ENCODE peak calls at places on chromosomes 12 and 14, in four cellular contexts. One of them, this sample, is unnamed. For H3K4me1, the result is how much of the 10 kb centered on the place peaks cover.

GRCh38 chr12:45553204-45553603 is 176.3 kb upstream of the ARID2 start:
- DNase-seq in pancreas: no peak
- DNase-seq in Peyer's patch: no peak
- DNase-seq in body of pancreas: no peak
- DNase-seq in this sample: no peak

GRCh38 chr12:102438047-102438822 is 42.1 kb downstream of the IGF1 start:
- DNase-seq in body of pancreas: no peak
- DNase-seq in pancreas: no peak
- DNase-seq in Peyer's patch: no peak
- DNase-seq in this sample: no peak

GRCh38 chr14:74476107-74476506 is 17.0 kb downstream of the NPC2 start:
- DNase-seq in pancreas: no peak
- DNase-seq in Peyer's patch: no peak
- DNase-seq in body of pancreas: peak
- DNase-seq in this sample: no peak

GRCh38 chr14:74566174-74567125 is 45.6 kb downstream of the LTBP2 start:
- DNase-seq in Peyer's patch: no peak
- DNase-seq in body of pancreas: no peak
- DNase-seq in pancreas: no peak
- DNase-seq in this sample: no peak

GRCh38 chr14:73686901-73687300 is 27.3 kb downstream of the PNMA1 start:
- DNase-seq in Peyer's patch: no peak
- DNase-seq in body of pancreas: no peak
- DNase-seq in pancreas: no peak
- DNase-seq in this sample: no peak

GRCh38 chr14:96876747-96877146 is 79.6 kb downstream of the VRK1 start:
- DNase-seq in body of pancreas: no peak
- DNase-seq in Peyer's patch: no peak
- DNase-seq in pancreas: no peak
- DNase-seq in this sample: no peak

GRCh38 chr12:90808568-90808967 is 146.4 kb downstream of the CCER1 start:
- DNase-seq in body of pancreas: no peak
- DNase-seq in Peyer's patch: no peak
- DNase-seq in pancreas: no peak
- DNase-seq in this sample: no peak

GRCh38 chr14:64765740-64766302 is 61.6 kb downstream of the PLEKHG3 start:
- DNase-seq in body of pancreas: no peak
- DNase-seq in Peyer's patch: no peak
- DNase-seq in pancreas: no peak
- DNase-seq in this sample: no peak

GRCh38 chr12:6373022-6373787 is 2.2 kb downstream of the SCNN1A start:
- DNase-seq in body of pancreas: no peak
- DNase-seq in pancreas: no peak
- DNase-seq in Peyer's patch: no peak
- DNase-seq in this sample: no peak

GRCh38 chr12:132551271-132552120 is 58.9 kb downstream of the LRCOL1 start:
- DNase-seq in Peyer's patch: no peak
- DNase-seq in body of pancreas: no peak
- DNase-seq in pancreas: no peak
- DNase-seq in this sample: no peak

GRCh38 chr14:94717808-94718207 is 52.1 kb downstream of the GSC start:
- DNase-seq in Peyer's patch: no peak
- DNase-seq in pancreas: no peak
- DNase-seq in body of pancreas: no peak
- DNase-seq in this sample: no peak

GRCh38 chr12:71626768-71627167 is 36.9 kb downstream of the ZFC3H1 start:
- DNase-seq in Peyer's patch: no peak
- DNase-seq in body of pancreas: no peak
- DNase-seq in pancreas: no peak
- DNase-seq in this sample: no peak

GRCh38 chr14:75979071-75979571 is 2.7 kb downstream of the TGFB3 start:
- DNase-seq in pancreas: peak
- DNase-seq in body of pancreas: peak
- DNase-seq in Peyer's patch: no peak
- DNase-seq in this sample: peak

GRCh38 chr12:27177716-27178115 is 66.4 kb upstream of the STK38L start:
- DNase-seq in pancreas: no peak
- DNase-seq in Peyer's patch: no peak
- DNase-seq in body of pancreas: no peak
- DNase-seq in this sample: no peak

GRCh38 chr12:57213068-57213715 is 3.4 kb upstream of the NXPH4 start:
- DNase-seq in Peyer's patch: peak
- DNase-seq in pancreas: peak
- DNase-seq in body of pancreas: peak
- DNase-seq in this sample: peak

GRCh38 chr14:104355949-104356737 is 217.8 kb downstream of the KIF26A start:
- DNase-seq in Peyer's patch: no peak
- DNase-seq in body of pancreas: no peak
- DNase-seq in pancreas: peak
- DNase-seq in this sample: no peak

GRCh38 chr14:92495041-92495440 is 18.5 kb upstream of the RIN3 start:
- DNase-seq in body of pancreas: peak
- DNase-seq in pancreas: no peak
- DNase-seq in Peyer's patch: no peak
- DNase-seq in this sample: peak

GRCh38 chr12:3336606-3337311 is 154.2 kb upstream of the PRMT8 start:
- DNase-seq in pancreas: no peak
- DNase-seq in body of pancreas: peak
- DNase-seq in Peyer's patch: no peak
- DNase-seq in this sample: no peak

GRCh38 chr14:37870947-37871346 is 275.5 kb downstream of the TTC6 start:
- DNase-seq in Peyer's patch: no peak
- DNase-seq in pancreas: no peak
- DNase-seq in body of pancreas: no peak
- DNase-seq in this sample: no peak

GRCh38 chr12:2637371-2637770 is 157.4 kb upstream of the FKBP4 start:
- DNase-seq in pancreas: no peak
- DNase-seq in body of pancreas: no peak
- DNase-seq in Peyer's patch: no peak
- DNase-seq in this sample: no peak

GRCh38 chr14:105500036-105500725 is 9.1 kb downstream of the TEDC1 start:
- DNase-seq in pancreas: peak
- DNase-seq in body of pancreas: no peak
- DNase-seq in Peyer's patch: no peak
- DNase-seq in this sample: no peak

GRCh38 chr14:95300697-95301526 is 18.8 kb downstream of the CLMN start:
- DNase-seq in pancreas: no peak
- DNase-seq in body of pancreas: no peak
- DNase-seq in Peyer's patch: no peak
- DNase-seq in this sample: no peak

GRCh38 chr12:75550906-75551305 is 39.5 kb upstream of the KRR1 start:
- DNase-seq in body of pancreas: no peak
- DNase-seq in Peyer's patch: no peak
- DNase-seq in pancreas: no peak
- DNase-seq in this sample: no peak

GRCh38 chr14:91830777-91831176 is 36.6 kb downstream of the TC2N start:
- DNase-seq in Peyer's patch: no peak
- DNase-seq in pancreas: no peak
- DNase-seq in body of pancreas: peak
- DNase-seq in this sample: peak

GRCh38 chr14:61385002-61385685 is 63.8 kb downstream of the PRKCH start:
- DNase-seq in Peyer's patch: peak
- DNase-seq in body of pancreas: no peak
- DNase-seq in pancreas: no peak
- DNase-seq in this sample: no peak

GRCh38 chr12:108193922-108194321 is 64.8 kb downstream of the WSCD2 start:
- DNase-seq in pancreas: no peak
- DNase-seq in body of pancreas: peak
- DNase-seq in Peyer's patch: no peak
- DNase-seq in this sample: peak

GRCh38 chr12:47576256-47576655 is 129.6 kb downstream of the RPAP3 start:
- DNase-seq in pancreas: no peak
- DNase-seq in Peyer's patch: no peak
- DNase-seq in body of pancreas: no peak
- DNase-seq in this sample: no peak

GRCh38 chr14:104440297-104440956 is 139.1 kb upstream of the C14orf180 start:
- DNase-seq in pancreas: no peak
- DNase-seq in body of pancreas: no peak
- DNase-seq in Peyer's patch: no peak
- DNase-seq in this sample: no peak

GRCh38 chr14:71001742-71002141 is 94.5 kb downstream of the PCNX1 start:
- DNase-seq in body of pancreas: no peak
- DNase-seq in pancreas: no peak
- DNase-seq in Peyer's patch: no peak
- DNase-seq in this sample: no peak

GRCh38 chr12:86950043-86950838 is 694.0 kb upstream of the MGAT4C start:
- DNase-seq in body of pancreas: no peak
- DNase-seq in Peyer's patch: no peak
- DNase-seq in pancreas: no peak
- DNase-seq in this sample: no peak

GRCh38 chr12:57360468-57360867 is 70.4 kb downstream of the R3HDM2 start:
- DNase-seq in pancreas: no peak
- DNase-seq in body of pancreas: no peak
- DNase-seq in Peyer's patch: no peak
- DNase-seq in this sample: no peak

GRCh38 chr14:21913759-21914158 is 240.1 kb upstream of the OR4E1 start:
- DNase-seq in Peyer's patch: peak
- DNase-seq in body of pancreas: peak
- DNase-seq in pancreas: no peak
- DNase-seq in this sample: peak

GRCh38 chr12:119772431-119772830 is 104.5 kb downstream of the PRKAB1 start:
- DNase-seq in Peyer's patch: no peak
- DNase-seq in body of pancreas: no peak
- DNase-seq in pancreas: no peak
- DNase-seq in this sample: no peak

GRCh38 chr12:122981036-122981471 is 573 bp downstream of the ARL6IP4 start:
- DNase-seq in Peyer's patch: no peak
- DNase-seq in body of pancreas: no peak
- DNase-seq in pancreas: peak
- DNase-seq in this sample: peak

GRCh38 chr14:90495357-90496276 is 98.8 kb downstream of the CALM1 start:
- DNase-seq in pancreas: no peak
- DNase-seq in Peyer's patch: no peak
- DNase-seq in body of pancreas: peak
- DNase-seq in this sample: peak

GRCh38 chr14:75648066-75648838 is 12.4 kb downstream of the ERG28 start:
- DNase-seq in body of pancreas: peak
- DNase-seq in pancreas: peak
- DNase-seq in Peyer's patch: no peak
- DNase-seq in this sample: peak

GRCh38 chr12:25099010-25099409 is 96.0 kb downstream of the DNAI7 start:
- DNase-seq in Peyer's patch: no peak
- DNase-seq in body of pancreas: no peak
- DNase-seq in pancreas: no peak
- DNase-seq in this sample: no peak

GRCh38 chr12:98002887-98003493 is 512.4 kb upstream of the TMPO start:
- DNase-seq in body of pancreas: peak
- DNase-seq in pancreas: no peak
- DNase-seq in Peyer's patch: no peak
- DNase-seq in this sample: peak
- TF ChIP-seq CTCF in body of pancreas: no peak
- TF ChIP-seq CTCF in pancreas: peak
- TF ChIP-seq CTCF in Peyer's patch: peak
- TF ChIP-seq CTCF in this sample: peak

DNA sequence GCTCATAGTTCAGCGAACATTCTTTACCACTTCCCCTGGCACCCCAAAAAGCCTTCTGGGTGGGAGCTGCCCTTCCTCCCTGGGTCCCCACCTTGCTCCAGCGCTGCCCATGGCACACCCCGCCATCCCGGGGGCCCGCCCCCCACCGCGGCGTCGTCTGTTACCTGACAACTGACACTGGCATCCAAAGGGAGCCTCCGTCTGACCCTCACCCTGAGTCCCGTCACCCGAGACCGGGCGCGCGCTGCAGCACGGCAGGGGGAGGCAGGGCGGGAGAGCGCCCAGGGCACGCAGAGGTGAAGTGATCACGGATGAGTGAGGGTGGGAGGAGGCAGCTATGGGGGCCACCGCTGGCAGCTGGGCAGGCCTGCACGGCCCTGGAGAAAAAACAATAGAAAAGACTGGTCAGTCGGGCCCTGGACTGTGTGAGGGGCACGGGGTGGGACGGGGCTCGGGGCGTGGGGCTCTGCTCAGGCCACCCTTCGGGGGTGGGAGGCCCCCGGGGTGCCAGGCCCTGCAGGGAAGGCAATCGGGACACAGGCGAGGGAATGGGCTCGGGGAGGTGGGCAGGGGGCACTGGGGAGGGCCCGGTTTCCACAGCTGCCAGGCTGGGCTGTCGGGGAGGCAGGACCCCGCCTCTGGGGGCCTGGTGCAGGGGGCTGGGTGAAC is 40.7 kb downstream of the BCL11B start:
- DNase-seq in body of pancreas: no peak
- DNase-seq in pancreas: no peak
- DNase-seq in Peyer's patch: no peak
- DNase-seq in this sample: no peak
- H3K4me1 ChIP-seq in body of pancreas: under half
- H3K4me1 ChIP-seq in pancreas: under half
- H3K4me1 ChIP-seq in Peyer's patch: under half
- H3K4me1 ChIP-seq in this sample: under half

DNA sequence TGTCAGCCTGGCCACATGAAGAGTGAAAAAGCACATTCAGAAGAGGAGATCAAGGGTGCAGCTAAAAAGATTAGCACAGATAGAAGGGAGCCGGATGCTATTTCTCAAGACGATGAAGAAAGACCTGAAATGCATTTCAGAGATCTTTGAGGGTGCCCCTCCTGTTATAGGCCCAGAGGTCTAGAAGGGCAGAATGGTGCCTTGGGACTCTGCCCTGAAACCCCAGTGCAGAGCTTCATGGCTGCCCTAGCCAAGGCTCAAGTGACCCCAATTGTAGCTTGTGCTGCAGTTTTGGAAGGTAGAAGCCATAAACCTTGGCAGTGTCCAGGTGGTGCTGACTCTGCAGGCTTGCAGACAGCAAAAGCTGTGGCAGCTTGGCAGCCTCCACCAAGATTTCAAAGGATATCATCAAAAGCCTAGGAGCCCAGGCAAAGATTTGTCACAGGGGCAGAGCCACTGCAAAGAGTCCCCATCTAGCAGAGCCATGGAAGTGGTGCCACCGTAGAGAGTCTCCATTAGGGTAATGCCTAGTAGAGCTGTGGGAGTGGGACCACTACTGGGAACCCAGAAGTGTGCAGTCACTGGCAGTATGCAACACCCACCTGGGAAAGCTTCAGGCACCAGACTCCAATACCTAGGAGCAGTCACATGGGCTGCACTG is 6.4 kb downstream of the LACRT start:
- DNase-seq in Peyer's patch: no peak
- DNase-seq in body of pancreas: no peak
- DNase-seq in pancreas: no peak
- DNase-seq in this sample: no peak
- TF ChIP-seq CTCF in Peyer's patch: no peak
- TF ChIP-seq CTCF in body of pancreas: no peak
- TF ChIP-seq CTCF in pancreas: no peak
- TF ChIP-seq CTCF in this sample: no peak

GRCh38 chr12:65175385-65175784 is 6.0 kb downstream of the LEMD3 start:
- DNase-seq in body of pancreas: no peak
- DNase-seq in Peyer's patch: no peak
- DNase-seq in pancreas: no peak
- DNase-seq in this sample: no peak
- H3K4me1 ChIP-seq in body of pancreas: under half
- H3K4me1 ChIP-seq in Peyer's patch: under half
- H3K4me1 ChIP-seq in pancreas: under half
- H3K4me1 ChIP-seq in this sample: under half

This sample was measured in hepatocyte.